ENCODE peak calls at places on chromosomes 4 and X, in nine cellular contexts. I is NCI-H446 treated with DMSO at 0.1 percent for 48 hours, H is epithelial cell of esophagus, N is HFFc6, Q is endodermal cell, V is HepG2, E is pons, A is heart left ventricle, T is ecto neural progenitor cell. P is an unnamed sample.

GRCh38 chr4:22695011-22695410 is 2.3 kb downstream of the GBA3 start:
- DNase-seq in I (no peak), H (peak; percentile 17), N (no peak), Q (no peak), V (no peak), E (no peak), A (no peak), T (no peak), P (no peak)

GRCh38 chr4:8649631-8650261 is 57.2 kb downstream of the CPZ start:
- DNase-seq in I (no peak), H (no peak), N (no peak), Q (peak; percentile 49), V (no peak), E (no peak), A (no peak), T (peak; percentile 41), P (no peak)

GRCh38 chr4:88908521-88908920 is 148.5 kb downstream of the FAM13A start:
- DNase-seq in I (no peak), H (no peak), N (no peak), Q (no peak), V (no peak), E (no peak), A (no peak), T (no peak), P (no peak)

GRCh38 chrX:25810202-25810601 is 327.9 kb upstream of the MAGEB18 start:
- DNase-seq in I (no peak), H (peak; percentile 51), N (no peak), Q (no peak), V (no peak), E (no peak), A (no peak), T (no peak), P (no peak)

GRCh38 chr4:182212211-182212761 is 30.9 kb upstream of the TENM3 start:
- DNase-seq in I (no peak), H (peak; percentile 55), N (peak; percentile 66), Q (no peak), V (no peak), E (no peak), A (no peak), T (peak; percentile 52), P (no peak)

GRCh38 chr4:31124008-31124645 is 404.0 kb downstream of the PCDH7 start:
- DNase-seq in I (no peak), H (no peak), N (no peak), Q (no peak), V (no peak), E (no peak), A (no peak), T (no peak), P (no peak)

GRCh38 chrX:78455901-78456300 is 128.5 kb upstream of the CYSLTR1 start:
- DNase-seq in I (no peak), H (peak; percentile 76), N (no peak), Q (no peak), V (no peak), E (no peak), A (no peak), T (no peak), P (no peak)

GRCh38 chrX:46447384-46447783 is 97.8 kb downstream of the ZNF674 start:
- DNase-seq in I (no peak), H (peak; percentile 4), N (no peak), Q (no peak), V (peak; percentile 23), E (no peak), A (no peak), T (no peak), P (peak; percentile 56)

GRCh38 chr4:2806392-2807355 is 13.8 kb downstream of the SH3BP2 start:
- DNase-seq in I (no peak), H (no peak), N (no peak), Q (no peak), V (no peak), E (no peak), A (peak; percentile 88), T (no peak), P (no peak)

GRCh38 chr4:78612398-78613005 is 60.9 kb downstream of the ANXA3 start:
- DNase-seq in I (peak; percentile 17), H (peak; percentile 66), N (peak; percentile 45), Q (no peak), V (peak; percentile 21), E (peak; percentile 77), A (peak; percentile 29), T (no peak), P (no peak)

GRCh38 chr4:150268444-150268843 is 190.2 kb downstream of the DCLK2 start:
- DNase-seq in I (no peak), H (peak; percentile 22), N (no peak), Q (no peak), V (no peak), E (no peak), A (no peak), T (no peak), P (no peak)

GRCh38 chrX:151852294-151852693 is 60.4 kb upstream of the MAGEA4 start:
- DNase-seq in I (no peak), H (no peak), N (no peak), Q (peak; percentile 57), V (no peak), E (no peak), A (no peak), T (no peak), P (no peak)

GRCh38 chr4:69909195-69909594 is 21.7 kb upstream of the CSN1S1 start:
- DNase-seq in I (no peak), H (no peak), N (no peak), Q (no peak), V (no peak), E (no peak), A (no peak), T (no peak), P (no peak)

GRCh38 chrX:27548624-27549023 is 41.5 kb upstream of the DCAF8L2 start:
- DNase-seq in I (no peak), H (no peak), N (no peak), Q (no peak), V (peak; percentile 18), E (no peak), A (no peak), T (no peak), P (no peak)

GRCh38 chr4:171650543-171650942 is 162.7 kb upstream of the GALNTL6 start:
- DNase-seq in I (no peak), H (no peak), N (no peak), Q (peak; percentile 69), V (peak; percentile 3), E (no peak), A (no peak), T (no peak), P (no peak)

GRCh38 chrX:101659601-101660063 is at the start of gene ARMCX2:
- DNase-seq in I (no peak), H (peak; percentile 50), N (peak; percentile 50), Q (peak; percentile 75), V (no peak), E (peak; percentile 59), A (peak; percentile 62), T (peak; percentile 66), P (no peak)

GRCh38 chr4:158599150-158599549 is 72.5 kb downstream of the C4orf46 start:
- DNase-seq in I (no peak), H (no peak), N (no peak), Q (no peak), V (no peak), E (no peak), A (no peak), T (no peak), P (no peak)

GRCh38 chrX:112612558-112612957 is 67.2 kb downstream of the LHFPL1 start:
- DNase-seq in I (no peak), H (no peak), N (no peak), Q (no peak), V (no peak), E (no peak), A (no peak), T (no peak), P (no peak)

GRCh38 chr4:56976878-56977320 is 507 bp downstream of the NOA1 start:
- DNase-seq in I (no peak), H (peak; percentile 78), N (no peak), Q (peak; percentile 87), V (peak; percentile 26), E (no peak), A (no peak), T (no peak), P (no peak)

GRCh38 chrX:9466115-9466495 is 1.2 kb downstream of the TBL1X start:
- DNase-seq in I (no peak), H (peak; percentile 13), N (no peak), Q (peak; percentile 75), V (no peak), E (no peak), A (peak; percentile 57), T (peak; percentile 55), P (no peak)

GRCh38 chrX:9816094-9816700 is 30.0 kb downstream of the SHROOM2 start:
- DNase-seq in I (no peak), H (peak; percentile 8), N (no peak), Q (no peak), V (no peak), E (no peak), A (no peak), T (no peak), P (no peak)

GRCh38 chrX:49276671-49277519 is 7.3 kb downstream of the PPP1R3F start:
- DNase-seq in I (no peak), H (peak; percentile 4), N (no peak), Q (no peak), V (no peak), E (no peak), A (no peak), T (peak; percentile 37), P (no peak)

GRCh38 chrX:23783569-23784486 is 855 bp downstream of the SAT1 start:
- DNase-seq in I (no peak), H (no peak), N (no peak), Q (peak; percentile 54), V (no peak), E (no peak), A (no peak), T (no peak), P (no peak)

GRCh38 chrX:41258281-41258680 is 75.7 kb upstream of the DDX3X start:
- DNase-seq in I (no peak), H (no peak), N (no peak), Q (no peak), V (no peak), E (no peak), A (no peak), T (no peak), P (no peak)

GRCh38 chr4:52265781-52266525 is 214.8 kb downstream of the SPATA18 start:
- DNase-seq in I (no peak), H (peak; percentile 49), N (no peak), Q (peak; percentile 61), V (no peak), E (no peak), A (no peak), T (no peak), P (no peak)

GRCh38 chrX:112866175-112866574 is 25.5 kb upstream of the AMOT start:
- DNase-seq in I (no peak), H (no peak), N (no peak), Q (no peak), V (no peak), E (no peak), A (no peak), T (no peak), P (no peak)